ENCODE peak calls at places on chromosomes 5 and 9, in six cellular contexts. T, D, P, O, F and Y are unnamed samples.

GRCh38 chr5:36877667-36878420 is 1.3 kb downstream of the NIPBL start:
- DNase-seq in O (peak), F (peak), T (no peak), P (no peak), D (peak), Y (no peak)

GRCh38 chr5:9173281-9174048 is 372.4 kb downstream of the SEMA5A start:
- DNase-seq in P (no peak), D (peak), O (peak), F (no peak), T (no peak), Y (peak)

GRCh38 chr5:8615142-8615858 is 746.4 kb downstream of the MTRR start:
- DNase-seq in D (no peak), F (no peak), T (no peak), P (no peak), O (peak), Y (no peak)

GRCh38 chr9:75063556-75064305 is 24.2 kb downstream of the NMRK1 start:
- DNase-seq in O (no peak), D (peak), T (no peak), P (no peak), F (no peak), Y (no peak)

GRCh38 chr5:179805070-179805528 is 1.6 kb downstream of the MGAT4B start:
- DNase-seq in T (no peak), D (no peak), P (no peak), O (no peak), F (no peak), Y (no peak)

GRCh38 chr9:79408200-79408599 is 163.6 kb upstream of the TLE4 start:
- DNase-seq in O (no peak), T (no peak), F (no peak), D (no peak), P (no peak), Y (no peak)

GRCh38 chr5:179404321-179405053 is 59.2 kb upstream of the ADAMTS2 start:
- DNase-seq in P (no peak), F (no peak), D (peak), T (no peak), O (peak), Y (no peak)

GRCh38 chr5:53041071-53041692 is 52.0 kb downstream of the ITGA2 start:
- DNase-seq in D (peak), P (no peak), F (no peak), O (no peak), T (no peak), Y (no peak)

GRCh38 chr9:19992556-19992955 is 203.7 kb upstream of the SLC24A2 start:
- DNase-seq in O (no peak), T (no peak), D (peak), F (no peak), P (no peak), Y (peak)

GRCh38 chr5:173385832-173386360 is 57.7 kb upstream of the STC2 start:
- DNase-seq in O (peak), F (no peak), T (no peak), D (no peak), P (no peak), Y (no peak)

GRCh38 chr9:101184813-101185278 is 156.3 kb downstream of the PLPPR1 start:
- DNase-seq in O (no peak), P (no peak), F (no peak), T (no peak), D (no peak), Y (no peak)

GRCh38 chr5:94872526-94872925 is 254.1 kb downstream of the SLF1 start:
- DNase-seq in T (no peak), O (no peak), D (no peak), P (no peak), F (no peak), Y (no peak)

GRCh38 chr9:126723807-126724172 is 81.0 kb upstream of the ZBTB43 start:
- DNase-seq in F (no peak), D (no peak), T (peak), P (no peak), O (no peak), Y (no peak)

GRCh38 chr9:124739360-124739759 is 31.8 kb downstream of the NR6A1 start:
- DNase-seq in F (no peak), T (no peak), D (no peak), P (no peak), O (no peak), Y (no peak)

GRCh38 chr5:39742916-39743315 is 318.1 kb upstream of the DAB2 start:
- DNase-seq in F (no peak), O (no peak), D (no peak), T (no peak), P (no peak), Y (no peak)

GRCh38 chr5:153445875-153446567 is 44.4 kb upstream of the GRIA1 start:
- DNase-seq in O (peak), D (peak), T (peak), P (peak), F (no peak), Y (no peak)

GRCh38 chr5:151757233-151758140 is 944 bp downstream of the ATOX1 start:
- DNase-seq in D (no peak), F (no peak), O (no peak), T (no peak), P (no peak), Y (no peak)

GRCh38 chr9:547309-547708 is 294.2 kb upstream of the DMRT1 start:
- DNase-seq in T (no peak), O (no peak), D (no peak), F (no peak), P (no peak), Y (no peak)

GRCh38 chr5:130270786-130271185 is 366.5 kb downstream of the CHSY3 start:
- DNase-seq in F (no peak), P (no peak), T (no peak), D (no peak), O (no peak), Y (no peak)

GRCh38 chr5:140808889-140809291 is 2.0 kb downstream of the PCDHA4 start:
- DNase-seq in D (no peak), P (no peak), T (no peak), O (no peak), F (no peak), Y (no peak)

GRCh38 chr9:109186857-109187256 is 19.8 kb upstream of the FRRS1L start:
- DNase-seq in T (no peak), D (no peak), F (no peak), P (no peak), O (no peak), Y (no peak)

GRCh38 chr5:181173420-181174342 is 26.3 kb downstream of the OR2V2 start:
- DNase-seq in D (no peak), O (peak), F (peak), T (no peak), P (no peak), Y (no peak)

GRCh38 chr5:17203329-17204132 is 13.9 kb upstream of the BASP1 start:
- DNase-seq in T (peak), F (peak), P (no peak), D (peak), O (peak), Y (peak)

GRCh38 chr5:146986469-146986868 is 107.9 kb upstream of the PPP2R2B start:
- DNase-seq in T (no peak), O (no peak), F (no peak), P (no peak), D (no peak), Y (no peak)

GRCh38 chr9:85479305-85479704 is 262.4 kb downstream of the AGTPBP1 start:
- DNase-seq in O (no peak), D (no peak), T (no peak), P (no peak), F (no peak), Y (no peak)

GRCh38 chr5:14174235-14174636 is 31.1 kb downstream of the TRIO start:
- DNase-seq in P (no peak), F (no peak), O (no peak), T (no peak), D (no peak), Y (no peak)

GRCh38 chr5:65262094-65262493 is 219.6 kb downstream of the ADAMTS6 start:
- DNase-seq in P (peak), T (no peak), O (peak), D (no peak), F (no peak), Y (no peak)

GRCh38 chr5:74940782-74941363 is 74.7 kb upstream of the FAM169A start:
- DNase-seq in T (no peak), O (no peak), P (no peak), D (no peak), F (no peak), Y (no peak)

GRCh38 chr5:61768692-61769281 is 436.7 kb downstream of the ZSWIM6 start:
- DNase-seq in T (no peak), P (no peak), F (peak), O (peak), D (no peak), Y (no peak)

GRCh38 chr5:9207820-9208418 is 338.0 kb downstream of the SEMA5A start:
- DNase-seq in F (peak), P (no peak), D (peak), T (peak), O (peak), Y (no peak)

GRCh38 chr9:124164800-124165199 is 92.9 kb upstream of the NEK6 start:
- DNase-seq in P (peak), D (no peak), F (no peak), T (peak), O (peak), Y (no peak)

GRCh38 chr9:134724231-134724911 is 82.8 kb downstream of the COL5A1 start:
- DNase-seq in T (peak), O (no peak), F (no peak), D (peak), P (peak), Y (no peak)

GRCh38 chr5:93189707-93190120 is 391.3 kb downstream of the NR2F1-AS1 start:
- DNase-seq in F (peak), O (peak), D (peak), T (no peak), P (no peak), Y (no peak)

GRCh38 chr5:14582797-14583137 is 1.2 kb downstream of the OTULINL start:
- DNase-seq in O (peak), D (no peak), T (no peak), F (no peak), P (no peak), Y (no peak)

GRCh38 chr5:1793966-1794895 is 5.4 kb downstream of the MRPL36 start:
- DNase-seq in F (no peak), D (peak), O (peak), P (no peak), T (no peak), Y (no peak)

GRCh38 chr5:28077291-28078240 is 1039.2 kb upstream of the CDH9 start:
- DNase-seq in O (no peak), D (no peak), P (no peak), T (no peak), F (no peak), Y (no peak)

DNA sequence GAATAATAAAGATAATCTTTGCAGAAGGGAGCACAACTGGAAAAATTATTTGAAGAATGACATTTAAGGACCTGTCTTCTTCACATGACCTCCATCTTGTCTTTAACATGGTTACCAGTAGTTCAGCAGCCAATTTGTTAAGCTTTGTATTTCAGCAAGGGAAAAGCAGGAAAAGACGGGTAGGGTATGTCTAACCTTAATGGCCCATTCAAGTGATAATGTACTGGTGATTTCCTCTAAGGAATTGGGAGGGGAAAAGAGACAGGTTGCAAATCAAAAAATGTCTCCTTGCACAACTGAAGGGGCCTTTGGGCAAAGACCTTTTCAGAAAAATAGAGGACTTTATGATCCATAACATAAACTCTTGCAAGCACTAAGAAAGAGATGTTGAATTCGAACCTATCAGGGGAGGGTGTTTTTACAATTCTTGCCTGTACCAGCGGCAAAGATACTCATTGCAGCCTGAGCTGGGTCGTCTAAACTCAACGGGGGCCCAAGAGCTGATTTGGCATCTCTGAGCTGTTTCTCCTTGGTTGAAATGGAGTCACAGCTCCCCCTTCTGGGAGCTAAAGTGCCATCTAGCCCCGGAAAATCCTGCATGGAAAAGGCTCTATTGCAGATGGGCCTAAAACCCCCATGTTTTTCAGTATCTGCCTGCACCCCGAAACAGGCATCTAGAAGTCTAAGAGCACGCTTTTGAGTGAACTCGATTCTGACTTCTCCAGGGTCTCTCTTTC is 3.8 kb downstream of the BRINP1 start:
- DNase-seq in P (peak), O (peak), D (no peak), F (no peak), T (no peak), Y (no peak)
- TF ChIP-seq CTCF in P (no peak), O (peak), D (peak), F (peak), T (no peak), Y (peak)

DNA sequence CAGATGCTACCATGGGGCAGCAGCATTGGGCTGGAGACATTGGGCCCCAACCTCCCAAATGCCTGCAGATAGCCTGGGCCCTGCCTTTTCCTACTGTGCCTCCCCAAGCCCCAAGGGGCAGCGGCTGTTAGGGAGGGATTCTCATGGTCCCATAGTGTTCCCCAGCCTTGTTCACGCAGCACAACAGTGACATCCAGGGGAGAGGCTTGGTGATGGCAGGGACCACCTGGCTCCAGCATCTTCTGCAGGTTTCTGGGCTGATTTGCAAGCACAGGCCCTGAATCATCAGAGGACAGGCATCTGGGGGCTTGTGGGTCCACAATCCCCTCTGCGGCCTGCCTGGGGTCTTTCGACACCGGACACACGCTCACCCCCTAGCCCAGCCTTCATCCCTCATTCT is 354.6 kb downstream of the SLIT3 start:
- DNase-seq in T (no peak), F (no peak), D (no peak), P (peak), O (peak), Y (no peak)
- TF ChIP-seq CTCF in T (peak), F (peak), D (no peak), P (no peak), O (peak), Y (peak)

DNA sequence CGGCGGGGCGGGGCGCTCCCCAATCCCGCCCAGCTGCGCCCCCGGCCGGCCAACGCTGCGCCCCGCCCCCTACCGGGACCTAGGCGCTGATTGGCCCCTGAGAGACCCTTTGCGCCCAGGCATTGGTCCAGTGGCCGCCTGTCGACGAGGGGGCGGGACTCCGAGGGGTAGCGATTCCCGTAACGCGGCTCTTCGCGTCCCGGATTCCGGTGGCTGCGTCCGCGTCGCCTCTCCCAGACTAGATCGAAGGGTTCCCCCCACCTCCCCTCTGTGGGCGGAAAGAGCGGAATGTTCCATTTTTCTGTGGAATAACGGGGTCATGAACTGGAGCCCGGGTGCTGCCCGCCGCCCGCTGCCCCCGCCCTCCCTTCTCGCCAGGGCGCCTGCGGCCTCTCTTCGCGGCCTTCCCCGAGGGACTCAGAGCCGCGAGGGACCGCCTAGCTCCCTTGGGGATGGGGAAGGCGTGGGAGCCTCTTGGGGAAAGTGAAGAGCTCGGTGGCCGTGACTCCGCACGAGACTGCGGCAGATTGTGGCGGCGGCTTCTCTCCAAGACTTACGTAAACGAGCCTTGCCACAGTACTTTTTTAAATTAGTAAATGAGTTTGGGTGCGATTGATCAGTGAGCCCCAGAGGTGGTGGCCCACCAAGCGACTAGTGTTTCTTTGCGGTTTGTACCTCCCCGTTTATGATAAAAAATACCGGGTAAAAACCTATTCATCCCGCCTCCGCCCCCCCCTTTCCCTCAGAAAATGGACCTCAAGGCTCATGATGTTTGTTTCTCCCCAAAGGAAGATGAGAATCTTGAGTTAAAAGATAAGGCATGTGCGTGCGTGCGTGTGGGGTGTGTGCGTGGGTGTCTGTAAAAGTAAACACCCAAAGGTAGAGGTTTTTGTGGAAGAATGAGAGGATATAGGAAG is 493 bp upstream of the IL6ST start:
- DNase-seq in D (peak), T (peak), F (peak), O (peak), P (peak), Y (peak)
- TF ChIP-seq CTCF in D (no peak), T (peak), F (no peak), O (no peak), P (no peak), Y (no peak)

DNA sequence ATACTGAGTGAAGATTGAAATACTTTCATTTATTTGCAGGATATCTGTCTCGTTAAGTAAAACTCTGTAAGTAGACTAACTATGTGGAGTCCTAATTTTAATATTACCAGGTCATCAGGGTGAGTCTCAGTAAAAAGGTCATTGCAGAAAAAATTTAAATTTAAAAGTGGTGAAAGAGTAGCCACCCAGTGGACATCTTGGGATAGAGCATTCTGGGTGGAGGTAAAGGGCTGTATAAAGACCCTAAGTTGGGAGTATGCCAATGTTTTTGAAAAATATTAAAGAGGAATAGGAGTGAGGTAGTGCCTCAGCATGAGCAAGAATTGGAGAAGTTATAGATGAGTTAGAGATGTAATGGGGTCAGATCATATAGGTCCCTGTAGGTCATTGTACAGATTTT is 145.5 kb downstream of the HMHB1 start:
- DNase-seq in O (no peak), D (no peak), P (no peak), F (no peak), T (no peak), Y (no peak)
- TF ChIP-seq CTCF in O (peak), D (peak), P (no peak), F (peak), T (no peak), Y (peak)

GRCh38 chr9:33419904-33420303 is 17.5 kb upstream of the AQP7 start:
- DNase-seq in T (no peak), O (no peak), F (no peak), P (no peak), D (no peak), Y (no peak)

GRCh38 chr9:33418090-33418489 is 15.7 kb upstream of the AQP7 start:
- DNase-seq in F (no peak), P (no peak), D (no peak), T (no peak), O (peak), Y (no peak)

GRCh38 chr9:33416996-33417395 is 14.6 kb upstream of the AQP7 start:
- DNase-seq in D (no peak), O (no peak), F (no peak), P (no peak), T (no peak), Y (no peak)

GRCh38 chr9:33414263-33414662 is 11.9 kb upstream of the AQP7 start:
- DNase-seq in D (no peak), T (no peak), P (no peak), O (no peak), F (no peak), Y (no peak)

GRCh38 chr9:33415152-33416038 is 13.0 kb upstream of the AQP7 start:
- DNase-seq in P (peak), O (peak), F (peak), D (peak), T (peak), Y (no peak)
- TF ChIP-seq CTCF in P (peak), O (peak), F (peak), D (peak), T (peak), Y (peak)